ENCODE peak calls at places on chromosomes 3 and 15, in five cellular contexts. One of them, this sample, is unnamed.

GRCh38 chr3:59364471-59364870 is 314.6 kb upstream of the CFAP20DC start:
- DNase-seq in substantia nigra: no peak
- DNase-seq in stimulated activated CD8-positive, alpha-beta memory T cell treated with anti-CD3 and anti-CD28 coated beads, Interleukin-4, amount 100 ng/mL, for 24 hours: no peak
- DNase-seq in activated CD4-positive, alpha-beta T cell treated with anti-CD3 and anti-CD28 coated beads for 48 hours: no peak
- DNase-seq in stomach: no peak
- DNase-seq in this sample: no peak

GRCh38 chr3:159919873-159920272 is 68.8 kb upstream of the IL12A start:
- DNase-seq in stomach: no peak
- DNase-seq in substantia nigra: no peak
- DNase-seq in activated CD4-positive, alpha-beta T cell treated with anti-CD3 and anti-CD28 coated beads for 48 hours: no peak
- DNase-seq in stimulated activated CD8-positive, alpha-beta memory T cell treated with anti-CD3 and anti-CD28 coated beads, Interleukin-4, amount 100 ng/mL, for 24 hours: no peak
- DNase-seq in this sample: no peak

GRCh38 chr15:80674245-80674614 is 20.9 kb upstream of the ABHD17C start:
- DNase-seq in substantia nigra: no peak
- DNase-seq in stomach: no peak
- DNase-seq in stimulated activated CD8-positive, alpha-beta memory T cell treated with anti-CD3 and anti-CD28 coated beads, Interleukin-4, amount 100 ng/mL, for 24 hours: no peak
- DNase-seq in activated CD4-positive, alpha-beta T cell treated with anti-CD3 and anti-CD28 coated beads for 48 hours: no peak
- DNase-seq in this sample: no peak

GRCh38 chr3:18401298-18401961 is 23.7 kb downstream of the SATB1 start:
- DNase-seq in substantia nigra: no peak
- DNase-seq in stomach: no peak
- DNase-seq in activated CD4-positive, alpha-beta T cell treated with anti-CD3 and anti-CD28 coated beads for 48 hours: no peak
- DNase-seq in stimulated activated CD8-positive, alpha-beta memory T cell treated with anti-CD3 and anti-CD28 coated beads, Interleukin-4, amount 100 ng/mL, for 24 hours: no peak
- DNase-seq in this sample: peak

GRCh38 chr3:12984023-12984823 is 89.0 kb downstream of the IQSEC1 start:
- DNase-seq in substantia nigra: peak
- DNase-seq in stomach: peak
- DNase-seq in stimulated activated CD8-positive, alpha-beta memory T cell treated with anti-CD3 and anti-CD28 coated beads, Interleukin-4, amount 100 ng/mL, for 24 hours: peak
- DNase-seq in activated CD4-positive, alpha-beta T cell treated with anti-CD3 and anti-CD28 coated beads for 48 hours: peak
- DNase-seq in this sample: peak

GRCh38 chr15:25775317-25775912 is 87.7 kb downstream of the ATP10A start:
- DNase-seq in stimulated activated CD8-positive, alpha-beta memory T cell treated with anti-CD3 and anti-CD28 coated beads, Interleukin-4, amount 100 ng/mL, for 24 hours: no peak
- DNase-seq in activated CD4-positive, alpha-beta T cell treated with anti-CD3 and anti-CD28 coated beads for 48 hours: no peak
- DNase-seq in substantia nigra: no peak
- DNase-seq in stomach: peak
- DNase-seq in this sample: no peak

GRCh38 chr15:58383876-58384275 is 47.9 kb upstream of the LIPC start:
- DNase-seq in stimulated activated CD8-positive, alpha-beta memory T cell treated with anti-CD3 and anti-CD28 coated beads, Interleukin-4, amount 100 ng/mL, for 24 hours: peak
- DNase-seq in stomach: no peak
- DNase-seq in substantia nigra: no peak
- DNase-seq in activated CD4-positive, alpha-beta T cell treated with anti-CD3 and anti-CD28 coated beads for 48 hours: peak
- DNase-seq in this sample: no peak

GRCh38 chr3:192915306-192915705 is 2.4 kb downstream of the MB21D2 start:
- DNase-seq in stimulated activated CD8-positive, alpha-beta memory T cell treated with anti-CD3 and anti-CD28 coated beads, Interleukin-4, amount 100 ng/mL, for 24 hours: no peak
- DNase-seq in substantia nigra: peak
- DNase-seq in stomach: no peak
- DNase-seq in activated CD4-positive, alpha-beta T cell treated with anti-CD3 and anti-CD28 coated beads for 48 hours: no peak
- DNase-seq in this sample: peak

GRCh38 chr3:157261000-157261399 is 101.1 kb upstream of the CCNL1 start:
- DNase-seq in activated CD4-positive, alpha-beta T cell treated with anti-CD3 and anti-CD28 coated beads for 48 hours: no peak
- DNase-seq in substantia nigra: no peak
- DNase-seq in stimulated activated CD8-positive, alpha-beta memory T cell treated with anti-CD3 and anti-CD28 coated beads, Interleukin-4, amount 100 ng/mL, for 24 hours: no peak
- DNase-seq in stomach: no peak
- DNase-seq in this sample: no peak

GRCh38 chr3:9153763-9154601 is 95.5 kb downstream of the SRGAP3 start:
- DNase-seq in stimulated activated CD8-positive, alpha-beta memory T cell treated with anti-CD3 and anti-CD28 coated beads, Interleukin-4, amount 100 ng/mL, for 24 hours: no peak
- DNase-seq in substantia nigra: peak
- DNase-seq in stomach: no peak
- DNase-seq in activated CD4-positive, alpha-beta T cell treated with anti-CD3 and anti-CD28 coated beads for 48 hours: no peak
- DNase-seq in this sample: no peak

GRCh38 chr15:69150336-69150735 is 10.1 kb upstream of the GLCE start:
- DNase-seq in activated CD4-positive, alpha-beta T cell treated with anti-CD3 and anti-CD28 coated beads for 48 hours: no peak
- DNase-seq in stimulated activated CD8-positive, alpha-beta memory T cell treated with anti-CD3 and anti-CD28 coated beads, Interleukin-4, amount 100 ng/mL, for 24 hours: no peak
- DNase-seq in stomach: no peak
- DNase-seq in substantia nigra: peak
- DNase-seq in this sample: no peak

GRCh38 chr3:73442152-73442551 is 182.6 kb downstream of the PDZRN3 start:
- DNase-seq in stomach: no peak
- DNase-seq in stimulated activated CD8-positive, alpha-beta memory T cell treated with anti-CD3 and anti-CD28 coated beads, Interleukin-4, amount 100 ng/mL, for 24 hours: no peak
- DNase-seq in activated CD4-positive, alpha-beta T cell treated with anti-CD3 and anti-CD28 coated beads for 48 hours: no peak
- DNase-seq in substantia nigra: no peak
- DNase-seq in this sample: no peak

GRCh38 chr3:33218072-33218445 is 551 bp downstream of the SUSD5 start:
- DNase-seq in substantia nigra: no peak
- DNase-seq in stimulated activated CD8-positive, alpha-beta memory T cell treated with anti-CD3 and anti-CD28 coated beads, Interleukin-4, amount 100 ng/mL, for 24 hours: no peak
- DNase-seq in stomach: no peak
- DNase-seq in activated CD4-positive, alpha-beta T cell treated with anti-CD3 and anti-CD28 coated beads for 48 hours: no peak
- DNase-seq in this sample: no peak

GRCh38 chr3:15815696-15816095 is 17.9 kb upstream of the ANKRD28 start:
- DNase-seq in activated CD4-positive, alpha-beta T cell treated with anti-CD3 and anti-CD28 coated beads for 48 hours: no peak
- DNase-seq in substantia nigra: no peak
- DNase-seq in stomach: no peak
- DNase-seq in stimulated activated CD8-positive, alpha-beta memory T cell treated with anti-CD3 and anti-CD28 coated beads, Interleukin-4, amount 100 ng/mL, for 24 hours: no peak
- DNase-seq in this sample: no peak

GRCh38 chr15:74958908-74959642 is 2.5 kb upstream of the RPP25 start:
- DNase-seq in stimulated activated CD8-positive, alpha-beta memory T cell treated with anti-CD3 and anti-CD28 coated beads, Interleukin-4, amount 100 ng/mL, for 24 hours: no peak
- DNase-seq in substantia nigra: no peak
- DNase-seq in stomach: no peak
- DNase-seq in activated CD4-positive, alpha-beta T cell treated with anti-CD3 and anti-CD28 coated beads for 48 hours: no peak
- DNase-seq in this sample: no peak

GRCh38 chr15:45200799-45201556 is 13.2 kb upstream of the SHF start:
- DNase-seq in activated CD4-positive, alpha-beta T cell treated with anti-CD3 and anti-CD28 coated beads for 48 hours: peak
- DNase-seq in stomach: peak
- DNase-seq in stimulated activated CD8-positive, alpha-beta memory T cell treated with anti-CD3 and anti-CD28 coated beads, Interleukin-4, amount 100 ng/mL, for 24 hours: peak
- DNase-seq in substantia nigra: peak
- DNase-seq in this sample: peak

GRCh38 chr3:126442849-126443229 is 32.9 kb downstream of the ZXDC start:
- DNase-seq in stomach: peak
- DNase-seq in stimulated activated CD8-positive, alpha-beta memory T cell treated with anti-CD3 and anti-CD28 coated beads, Interleukin-4, amount 100 ng/mL, for 24 hours: no peak
- DNase-seq in substantia nigra: no peak
- DNase-seq in activated CD4-positive, alpha-beta T cell treated with anti-CD3 and anti-CD28 coated beads for 48 hours: no peak
- DNase-seq in this sample: no peak

GRCh38 chr3:81477740-81478139 is 283.7 kb downstream of the GBE1 start:
- DNase-seq in substantia nigra: no peak
- DNase-seq in stimulated activated CD8-positive, alpha-beta memory T cell treated with anti-CD3 and anti-CD28 coated beads, Interleukin-4, amount 100 ng/mL, for 24 hours: no peak
- DNase-seq in activated CD4-positive, alpha-beta T cell treated with anti-CD3 and anti-CD28 coated beads for 48 hours: no peak
- DNase-seq in stomach: no peak
- DNase-seq in this sample: no peak

GRCh38 chr3:58321791-58322190 is 10.9 kb upstream of the PXK start:
- DNase-seq in activated CD4-positive, alpha-beta T cell treated with anti-CD3 and anti-CD28 coated beads for 48 hours: no peak
- DNase-seq in stomach: no peak
- DNase-seq in substantia nigra: no peak
- DNase-seq in stimulated activated CD8-positive, alpha-beta memory T cell treated with anti-CD3 and anti-CD28 coated beads, Interleukin-4, amount 100 ng/mL, for 24 hours: no peak
- DNase-seq in this sample: no peak

GRCh38 chr3:190131329-190131728 is 10.6 kb upstream of the P3H2 start:
- DNase-seq in activated CD4-positive, alpha-beta T cell treated with anti-CD3 and anti-CD28 coated beads for 48 hours: no peak
- DNase-seq in substantia nigra: no peak
- DNase-seq in stimulated activated CD8-positive, alpha-beta memory T cell treated with anti-CD3 and anti-CD28 coated beads, Interleukin-4, amount 100 ng/mL, for 24 hours: no peak
- DNase-seq in stomach: peak
- DNase-seq in this sample: no peak

GRCh38 chr3:63295356-63295755 is 17.2 kb downstream of the SYNPR start:
- DNase-seq in stomach: no peak
- DNase-seq in activated CD4-positive, alpha-beta T cell treated with anti-CD3 and anti-CD28 coated beads for 48 hours: no peak
- DNase-seq in substantia nigra: no peak
- DNase-seq in stimulated activated CD8-positive, alpha-beta memory T cell treated with anti-CD3 and anti-CD28 coated beads, Interleukin-4, amount 100 ng/mL, for 24 hours: no peak
- DNase-seq in this sample: no peak

This sample was measured in C1 segment of cervical spinal cord.